ENCODE peak calls at places on chromosomes 16 and 17, in eight cellular contexts. C is Peyer's patch, T is upper lobe of left lung, L is tibial nerve, E is ovary, Q is HCT116, R is body of pancreas, S is IMR-90. X is an unnamed sample.

GRCh38 chr17:50447870-50448573 is 20.7 kb downstream of the CHAD start:
- DNase-seq in C (no peak), T (no peak), L (no peak), E (no peak), Q (no peak), R (peak; percentile 68), S (no peak), X (no peak)

GRCh38 chr17:61402978-61403845 is 3.6 kb downstream of the TBX2 start:
- DNase-seq in C (no peak), T (peak; percentile 83), L (peak; percentile 3), E (no peak), Q (no peak), R (no peak), S (peak; percentile 66), X (peak; percentile 15)

GRCh38 chr16:27759301-27759871 is 209.4 kb downstream of the KATNIP start:
- DNase-seq in C (no peak), T (no peak), L (no peak), E (no peak), Q (no peak), R (no peak), S (peak; percentile 72), X (no peak)

GRCh38 chr17:9409026-9409425 is 166.6 kb downstream of the STX8 start:
- DNase-seq in C (no peak), T (no peak), L (no peak), E (no peak), Q (no peak), R (no peak), S (no peak), X (no peak)

GRCh38 chr16:66271074-66272060 is 95.1 kb upstream of the CDH5 start:
- DNase-seq in C (peak; percentile 3), T (no peak), L (no peak), E (no peak), Q (no peak), R (no peak), S (no peak), X (no peak)

GRCh38 chr16:88759245-88759975 is 25.6 kb downstream of the PIEZO1 start:
- DNase-seq in C (peak; percentile 64), T (no peak), L (no peak), E (peak; percentile 85), Q (no peak), R (no peak), S (peak; percentile 49), X (peak; percentile 84)

GRCh38 chr17:31571124-31571892 is 179.8 kb downstream of the RAB11FIP4 start:
- DNase-seq in C (no peak), T (peak; percentile 45), L (peak; percentile 88), E (peak; percentile 94), Q (no peak), R (peak; percentile 68), S (peak; percentile 98), X (peak; percentile 94)

GRCh38 chr17:36197389-36197708 is 791 bp upstream of the CCL3L1 start:
- DNase-seq in C (no peak), T (no peak), L (no peak), E (no peak), Q (no peak), R (no peak), S (no peak), X (no peak)

GRCh38 chr17:78343433-78344201 is 16.3 kb downstream of the SOCS3 start:
- DNase-seq in C (peak; percentile 91), T (no peak), L (no peak), E (no peak), Q (no peak), R (no peak), S (no peak), X (no peak)

GRCh38 chr16:68936729-68937631 is 93.6 kb downstream of the TANGO6 start:
- DNase-seq in C (no peak), T (no peak), L (no peak), E (no peak), Q (no peak), R (no peak), S (peak; percentile 19), X (no peak)

GRCh38 chr17:27520571-27521185 is 64.4 kb downstream of the KSR1 start:
- DNase-seq in C (no peak), T (no peak), L (no peak), E (no peak), Q (no peak), R (no peak), S (no peak), X (no peak)

GRCh38 chr17:74280093-74280513 is 6.1 kb downstream of the DNAI2 start:
- DNase-seq in C (peak; percentile 31), T (no peak), L (no peak), E (no peak), Q (no peak), R (no peak), S (no peak), X (no peak)

GRCh38 chr17:65312718-65313382 is 175.7 kb downstream of the RGS9 start:
- DNase-seq in C (no peak), T (no peak), L (no peak), E (no peak), Q (no peak), R (no peak), S (no peak), X (no peak)

GRCh38 chr17:74697477-74697876 is 15.2 kb downstream of the CD300LF start:
- DNase-seq in C (no peak), T (no peak), L (no peak), E (no peak), Q (no peak), R (no peak), S (no peak), X (no peak)

GRCh38 chr17:51803161-51803560 is 355.4 kb downstream of the CA10 start:
- DNase-seq in C (no peak), T (no peak), L (no peak), E (no peak), Q (no peak), R (no peak), S (no peak), X (no peak)

GRCh38 chr17:82153295-82153691 is 55.3 kb upstream of the FASN start:
- DNase-seq in C (no peak), T (no peak), L (no peak), E (no peak), Q (no peak), R (no peak), S (no peak), X (no peak)

GRCh38 chr17:82149401-82150099 is 51.5 kb upstream of the FASN start:
- DNase-seq in C (no peak), T (peak; percentile 58), L (no peak), E (no peak), Q (no peak), R (no peak), S (no peak), X (no peak)

GRCh38 chr17:82152556-82153294 is 54.7 kb upstream of the FASN start:
- DNase-seq in C (no peak), T (peak; percentile 81), L (no peak), E (peak; percentile 25), Q (no peak), R (peak; percentile 58), S (no peak), X (no peak)

GRCh38 chr17:82152114-82152513 is 54.1 kb upstream of the FASN start:
- DNase-seq in C (no peak), T (no peak), L (no peak), E (peak; percentile 21), Q (no peak), R (no peak), S (no peak), X (no peak)

DNA sequence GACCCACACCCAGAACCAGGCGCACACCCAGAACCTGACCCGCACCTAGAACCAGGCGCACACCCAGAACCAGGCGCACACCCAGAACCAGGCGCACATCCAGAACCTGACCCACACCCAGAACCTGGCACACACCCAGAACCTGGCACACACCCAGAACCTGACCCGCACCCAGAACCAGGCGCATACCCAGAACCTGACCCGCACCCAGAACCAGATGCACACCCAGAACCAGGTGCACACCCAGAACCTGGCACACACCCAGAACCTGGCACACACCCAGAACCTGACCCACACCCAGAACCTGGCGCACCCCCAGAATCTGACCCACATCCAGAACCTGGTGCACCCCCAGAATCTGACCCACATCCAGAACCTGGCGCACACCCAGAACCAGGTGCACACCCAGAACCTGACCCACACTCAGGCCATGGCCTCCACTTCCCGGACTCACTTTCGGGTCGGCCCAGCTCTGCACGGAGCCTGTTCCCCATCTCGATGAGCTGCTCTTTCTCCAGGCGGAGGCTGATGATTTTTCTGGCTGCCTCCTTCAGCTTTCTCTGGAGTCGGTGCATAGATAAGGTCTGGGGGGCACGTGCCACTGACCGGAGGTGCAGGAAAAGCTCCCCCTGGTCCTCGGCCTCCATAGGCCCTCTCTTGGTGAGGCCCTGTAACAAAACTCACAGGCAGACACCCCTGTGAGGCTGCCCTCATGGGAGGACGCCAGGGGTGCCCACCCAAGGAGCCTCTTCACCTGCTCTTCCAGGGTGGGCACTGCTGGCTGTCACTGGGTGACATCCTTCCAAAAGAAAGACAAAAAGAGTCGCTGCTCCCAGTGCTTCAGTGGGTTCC is 53.3 kb upstream of the FASN start:
- DNase-seq in C (no peak), T (no peak), L (no peak), E (peak; percentile 32), Q (no peak), R (no peak), S (no peak), X (no peak)
- H3K27ac ChIP-seq in C (no peak overlapping the region), T (peak overlapping the region; percentile 85), L (no peak overlapping the region), E (no peak overlapping the region), Q (no peak overlapping the region), R (no peak overlapping the region), S (no peak overlapping the region), X (no peak overlapping the region)

GRCh38 chr17:38742431-38743308 is 5.5 kb downstream of the PCGF2 start:
- DNase-seq in C (no peak), T (peak; percentile 61), L (no peak), E (peak; percentile 77), Q (no peak), R (peak; percentile 76), S (peak; percentile 84), X (peak; percentile 83)
- TF ChIP-seq POLR2A in C (peak; percentile 19), T (no peak), L (no peak), E (no peak), Q (no peak), R (no peak), S (no peak), X (no peak)

DNA sequence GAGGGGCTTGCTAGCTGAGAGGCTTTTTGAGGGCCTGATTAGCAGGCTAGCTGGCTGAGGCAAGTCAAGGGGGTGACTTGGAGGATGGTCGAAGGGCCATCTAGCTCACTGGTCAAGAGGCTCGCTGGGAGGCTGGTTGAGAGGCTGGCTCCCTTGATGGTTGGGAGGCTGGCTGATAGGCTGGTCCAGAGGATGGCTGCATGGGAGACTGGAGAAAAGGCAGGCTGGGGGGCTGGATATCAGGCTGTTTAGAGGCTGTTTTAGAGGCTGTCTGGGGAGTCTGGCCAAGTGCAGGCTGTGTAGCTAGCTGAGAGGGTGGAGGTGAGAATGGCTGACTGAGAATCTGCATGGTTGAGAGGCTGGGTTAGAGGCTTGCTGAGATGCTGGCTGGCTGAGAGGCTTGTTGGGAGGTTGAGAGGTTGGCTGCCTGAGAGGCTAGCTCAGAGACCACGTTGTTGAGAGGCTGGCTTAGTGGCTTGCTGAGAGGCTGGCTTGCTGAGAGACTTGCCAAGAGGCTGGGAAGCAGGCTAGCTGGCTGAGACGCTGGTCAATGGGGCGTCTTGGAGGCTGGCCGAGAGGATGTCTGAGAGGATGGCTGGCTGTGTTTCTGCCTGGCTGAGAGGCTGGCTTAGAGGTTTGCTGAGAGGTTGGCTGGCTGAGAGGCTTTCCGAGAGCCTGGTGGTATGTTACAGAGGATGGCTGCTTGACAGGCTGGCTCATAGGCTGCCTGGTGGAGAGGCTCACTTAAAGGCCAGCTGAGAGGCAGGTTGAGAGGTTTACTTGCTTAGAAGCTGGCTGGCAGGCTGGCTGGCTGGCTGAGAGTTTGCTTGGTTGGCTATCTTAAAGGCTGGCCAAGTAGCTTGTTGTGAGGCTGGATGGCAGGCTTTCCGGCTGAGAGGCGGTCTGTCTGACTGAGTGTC is 36.6 kb upstream of the ACSM2B start:
- DNase-seq in C (no peak), T (no peak), L (no peak), E (peak; percentile 47), Q (no peak), R (peak; percentile 68), S (no peak), X (no peak)
- H3K4me1 ChIP-seq in C (no peaks in the 10 kb centered on the region), T (peaks cover 31% of the 10 kb centered on the region), L (no peaks in the 10 kb centered on the region), E (peaks cover 12% of the 10 kb centered on the region), Q (no peaks in the 10 kb centered on the region), R (peaks cover 55% of the 10 kb centered on the region), S (no peaks in the 10 kb centered on the region), X (no peaks in the 10 kb centered on the region)

GRCh38 chr17:7027335-7027734 is 4.5 kb downstream of the BCL6B start:
- DNase-seq in C (no peak), T (peak; percentile 56), L (no peak), E (no peak), Q (no peak), R (no peak), S (no peak), X (no peak)
- H3K27ac ChIP-seq in C (no peak overlapping the region), T (peak overlapping the region; percentile 55), L (no peak overlapping the region), E (no peak overlapping the region), Q (no peak overlapping the region), R (no peak overlapping the region), S (no peak overlapping the region), X (peak overlapping the region; percentile 72)